ENCODE peak calls at places on chromosomes 2 and 18, in ten cellular contexts. Q, J, O, A, V, F, X, Y, P and Z are unnamed samples.

GRCh38 chr2:20033341-20033740 is 18.1 kb downstream of the LAPTM4A start:
- DNase-seq in Q (no peak), J (no peak), O (no peak), A (no peak), V (no peak), F (no peak), X (no peak), Y (no peak), P (no peak), Z (no peak)

GRCh38 chr2:238860966-238861730 is 13.3 kb downstream of the TWIST2 start:
- DNase-seq in Q (no peak), J (no peak), O (no peak), A (no peak), V (no peak), F (no peak), X (no peak), Y (no peak), P (no peak), Z (no peak)

GRCh38 chr2:26251893-26252292 is 7.2 kb downstream of the HADHB start:
- DNase-seq in Q (peak), J (no peak), O (peak), A (no peak), V (no peak), F (peak), X (no peak), Y (no peak), P (peak), Z (no peak)

GRCh38 chr2:119376810-119377209 is 10.0 kb downstream of the DBI start:
- DNase-seq in Q (no peak), J (no peak), O (no peak), A (no peak), V (no peak), F (no peak), X (no peak), Y (no peak), P (no peak), Z (no peak)

GRCh38 chr2:13698847-13699246 is 933.7 kb upstream of the LRATD1 start:
- DNase-seq in Q (no peak), J (no peak), O (no peak), A (no peak), V (no peak), F (no peak), X (no peak), Y (no peak), P (no peak), Z (no peak)

GRCh38 chr2:232842689-232843088 is 27.4 kb upstream of the SNORC start:
- DNase-seq in Q (peak), J (no peak), O (no peak), A (no peak), V (no peak), F (no peak), X (no peak), Y (no peak), P (no peak), Z (no peak)

GRCh38 chr2:32355976-32356734 is 668 bp upstream of the BIRC6 start:
- DNase-seq in Q (no peak), J (no peak), O (no peak), A (no peak), V (no peak), F (no peak), X (peak), Y (no peak), P (no peak), Z (no peak)

GRCh38 chr2:212228651-212229253 is 309.9 kb downstream of the ERBB4 start:
- DNase-seq in Q (peak), J (no peak), O (no peak), A (no peak), V (no peak), F (no peak), X (no peak), Y (no peak), P (no peak), Z (no peak)

GRCh38 chr2:237618449-237618848 is 8.9 kb upstream of the LRRFIP1 start:
- DNase-seq in Q (peak), J (no peak), O (peak), A (no peak), V (no peak), F (no peak), X (peak), Y (no peak), P (no peak), Z (no peak)

GRCh38 chr2:232588680-232589585 is 38.4 kb downstream of the EIF4E2 start:
- DNase-seq in Q (peak), J (no peak), O (peak), A (no peak), V (no peak), F (peak), X (peak), Y (no peak), P (peak), Z (no peak)

GRCh38 chr2:8536686-8537571 is 144.9 kb upstream of the ID2 start:
- DNase-seq in Q (peak), J (no peak), O (peak), A (no peak), V (no peak), F (peak), X (no peak), Y (no peak), P (no peak), Z (no peak)

DNA sequence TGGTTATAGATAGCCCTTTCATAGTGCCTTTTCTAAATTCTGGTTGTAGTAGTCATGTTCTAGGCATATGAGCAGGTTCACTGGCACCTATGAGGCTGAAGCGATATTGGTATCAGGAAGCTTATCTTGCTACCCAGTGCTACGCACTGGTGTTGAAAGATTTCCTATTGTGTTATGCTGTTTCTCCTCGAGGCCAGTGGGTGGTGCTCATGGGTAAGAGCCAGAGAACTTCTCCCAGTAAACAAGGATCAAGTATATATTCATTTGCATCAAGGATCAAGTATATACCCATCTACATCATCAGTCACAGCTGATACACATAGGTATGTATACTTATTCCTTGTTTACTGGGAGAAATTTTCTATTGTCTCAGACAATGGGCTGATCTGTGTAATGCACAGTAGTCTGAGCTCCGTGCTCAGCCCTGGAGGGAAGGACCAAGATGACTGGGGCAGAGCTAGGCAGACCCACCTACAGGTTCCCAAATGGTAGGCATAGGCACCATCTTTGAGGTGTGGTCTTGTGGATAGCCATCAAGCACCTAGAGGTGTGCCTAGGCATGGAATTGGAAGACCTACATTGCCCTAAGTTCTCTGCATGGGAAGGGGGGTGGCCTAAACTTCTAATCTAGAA is 101.2 kb upstream of the GALNT13 start:
- DNase-seq in Q (no peak), J (no peak), O (no peak), A (peak), V (no peak), F (no peak), X (no peak), Y (no peak), P (no peak), Z (no peak)
- TF ChIP-seq CTCF in Q (no peak), J (peak), O (no peak), A (peak), V (no peak), F (no peak), X (no peak), Y (peak), P (no peak), Z (no peak)

GRCh38 chr2:46297546-46298271 is 502 bp downstream of the EPAS1 start:
- DNase-seq in Q (no peak), J (peak), O (no peak), A (peak), V (peak), F (peak), X (no peak), Y (peak), P (peak), Z (peak)
- TF ChIP-seq CTCF in Q (no peak), J (no peak), O (no peak), A (no peak), V (no peak), F (peak), X (no peak), Y (peak), P (no peak), Z (no peak)

DNA sequence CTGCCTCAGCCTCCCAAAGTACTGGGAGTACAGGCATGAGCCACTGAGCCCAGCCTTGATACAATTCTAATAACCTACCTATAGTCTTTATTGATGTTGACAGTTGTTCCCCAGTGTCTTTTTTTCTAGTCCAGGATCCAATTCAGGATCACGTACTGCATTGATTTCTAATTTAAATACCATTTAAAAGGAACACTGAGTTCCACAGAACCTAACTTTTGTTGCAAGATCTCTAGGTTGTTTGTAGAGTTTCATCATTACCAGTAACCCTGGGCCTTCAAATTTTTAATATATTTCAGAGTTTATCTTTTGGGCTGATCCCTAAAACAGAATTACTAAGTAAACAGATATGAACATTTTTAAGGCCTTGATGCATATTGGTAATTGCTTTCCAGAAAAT is 21.1 kb upstream of the TMBIM1 start:
- DNase-seq in Q (no peak), J (no peak), O (no peak), A (no peak), V (no peak), F (no peak), X (no peak), Y (no peak), P (no peak), Z (no peak)
- TF ChIP-seq CTCF in Q (no peak), J (no peak), O (no peak), A (no peak), V (no peak), F (no peak), X (no peak), Y (no peak), P (no peak), Z (no peak)

GRCh38 chr18:35464731-35465728 is 32.7 kb downstream of the INO80C start:
- DNase-seq in Q (no peak), J (no peak), O (no peak), A (no peak), V (no peak), F (no peak), X (no peak), Y (no peak), P (no peak), Z (no peak)
- TF ChIP-seq CTCF in Q (no peak), J (no peak), O (no peak), A (no peak), V (no peak), F (no peak), X (no peak), Y (no peak), P (no peak), Z (no peak)